ENCODE peak calls at places on chromosomes 13 and 19, in seven cellular contexts. O, L, Z, K, F, J and P are unnamed samples.

GRCh38 chr13:113837554-113838355 is 26.1 kb downstream of the GAS6 start:
- DNase-seq in O (no peak), L (peak), Z (peak), K (no peak), F (peak), J (peak), P (no peak)

GRCh38 chr13:76783798-76784197 is 102.4 kb downstream of the KCTD12 start:
- DNase-seq in O (peak), L (no peak), Z (no peak), K (no peak), F (no peak), J (no peak), P (no peak)

GRCh38 chr13:21548577-21548976 is 55.4 kb downstream of the MICU2 start:
- DNase-seq in O (no peak), L (no peak), Z (no peak), K (no peak), F (no peak), J (no peak), P (no peak)

GRCh38 chr19:30547192-30547591 is 175.0 kb downstream of the ZNF536 start:
- DNase-seq in O (no peak), L (no peak), Z (no peak), K (no peak), F (no peak), J (no peak), P (no peak)

GRCh38 chr19:50669319-50670101 is 20.3 kb downstream of the C19orf81 start:
- DNase-seq in O (no peak), L (no peak), Z (no peak), K (no peak), F (no peak), J (no peak), P (peak)

GRCh38 chr13:52361225-52361624 is 44.7 kb downstream of the THSD1 start:
- DNase-seq in O (no peak), L (no peak), Z (no peak), K (no peak), F (no peak), J (peak), P (no peak)

GRCh38 chr13:98364648-98365047 is 187.6 kb upstream of the RNF113B start:
- DNase-seq in O (no peak), L (no peak), Z (no peak), K (no peak), F (no peak), J (no peak), P (no peak)

GRCh38 chr19:7979011-7979410 is 26.4 kb downstream of the ELAVL1 start:
- DNase-seq in O (no peak), L (peak), Z (no peak), K (no peak), F (no peak), J (no peak), P (no peak)

GRCh38 chr19:55678121-55678671 is 3.2 kb downstream of the EPN1 start:
- DNase-seq in O (no peak), L (no peak), Z (peak), K (no peak), F (no peak), J (no peak), P (peak)

GRCh38 chr13:60590775-60591174 is 193.8 kb downstream of the TDRD3 start:
- DNase-seq in O (no peak), L (no peak), Z (no peak), K (no peak), F (no peak), J (no peak), P (no peak)

GRCh38 chr19:11377237-11377636 is 2.8 kb downstream of the SWSAP1 start:
- DNase-seq in O (no peak), L (no peak), Z (no peak), K (no peak), F (peak), J (peak), P (no peak)